ENCODE peak calls at places on chromosomes 7 and 10, in four cellular contexts. One of them, this sample, is unnamed.

GRCh38 chr7:49245062-49245461 is 320.7 kb downstream of the CDC14C start:
- DNase-seq in GM12864: no peak
- DNase-seq in fibroblast of lung: no peak
- DNase-seq in body of pancreas: no peak
- DNase-seq in this sample: no peak

GRCh38 chr7:55024776-55025175 is 6.0 kb downstream of the EGFR start:
- DNase-seq in GM12864: no peak
- DNase-seq in fibroblast of lung: peak; percentile 61
- DNase-seq in body of pancreas: no peak
- DNase-seq in this sample: peak; percentile 67

GRCh38 chr10:116730464-116731260 is 11.7 kb downstream of the HSPA12A start:
- DNase-seq in GM12864: no peak
- DNase-seq in fibroblast of lung: no peak
- DNase-seq in body of pancreas: no peak
- DNase-seq in this sample: no peak

GRCh38 chr10:74213571-74214162 is 62.6 kb downstream of the ADK start:
- DNase-seq in GM12864: no peak
- DNase-seq in fibroblast of lung: peak; percentile 74
- DNase-seq in body of pancreas: peak; percentile 22
- DNase-seq in this sample: no peak

GRCh38 chr7:100567751-100568175 is 5.9 kb downstream of the SAP25 start:
- DNase-seq in GM12864: no peak
- DNase-seq in fibroblast of lung: no peak
- DNase-seq in body of pancreas: no peak
- DNase-seq in this sample: no peak

GRCh38 chr10:26781797-26782196 is 79.0 kb downstream of the ABI1 start:
- DNase-seq in GM12864: no peak
- DNase-seq in fibroblast of lung: no peak
- DNase-seq in body of pancreas: no peak
- DNase-seq in this sample: no peak

GRCh38 chr7:4226166-4226857 is 455.8 kb upstream of the FOXK1 start:
- DNase-seq in GM12864: no peak
- DNase-seq in fibroblast of lung: peak; percentile 3
- DNase-seq in body of pancreas: no peak
- DNase-seq in this sample: no peak

GRCh38 chr7:85833071-85833470 is 646.2 kb upstream of the SEMA3D start:
- DNase-seq in GM12864: no peak
- DNase-seq in fibroblast of lung: peak; percentile 57
- DNase-seq in body of pancreas: no peak
- DNase-seq in this sample: no peak

GRCh38 chr7:17815318-17815717 is 125.0 kb downstream of the SNX13 start:
- DNase-seq in GM12864: no peak
- DNase-seq in fibroblast of lung: no peak
- DNase-seq in body of pancreas: no peak
- DNase-seq in this sample: no peak

GRCh38 chr7:24959735-24960485 is 20.1 kb downstream of the OSBPL3 start:
- DNase-seq in GM12864: no peak
- DNase-seq in fibroblast of lung: no peak
- DNase-seq in body of pancreas: no peak
- DNase-seq in this sample: no peak

GRCh38 chr7:24962418-24962962 is 17.5 kb downstream of the OSBPL3 start:
- DNase-seq in GM12864: no peak
- DNase-seq in fibroblast of lung: no peak
- DNase-seq in body of pancreas: no peak
- DNase-seq in this sample: no peak

GRCh38 chr7:24965831-24966708 is 13.9 kb downstream of the OSBPL3 start:
- DNase-seq in GM12864: peak; percentile 95
- DNase-seq in fibroblast of lung: no peak
- DNase-seq in body of pancreas: no peak
- DNase-seq in this sample: no peak

GRCh38 chr7:24964177-24964576 is 15.8 kb downstream of the OSBPL3 start:
- DNase-seq in GM12864: no peak
- DNase-seq in fibroblast of lung: no peak
- DNase-seq in body of pancreas: no peak
- DNase-seq in this sample: no peak

GRCh38 chr7:24963218-24963617 is 16.8 kb downstream of the OSBPL3 start:
- DNase-seq in GM12864: peak; percentile 55
- DNase-seq in fibroblast of lung: peak; percentile 67
- DNase-seq in body of pancreas: no peak
- DNase-seq in this sample: no peak
- TF ChIP-seq CTCF in GM12864: no peak
- TF ChIP-seq CTCF in fibroblast of lung: no peak
- TF ChIP-seq CTCF in body of pancreas: no peak
- TF ChIP-seq CTCF in this sample: no peak

GRCh38 chr10:114539623-114540022 is 118.5 kb downstream of the ABLIM1 start:
- DNase-seq in GM12864: no peak
- DNase-seq in fibroblast of lung: no peak
- DNase-seq in body of pancreas: no peak
- DNase-seq in this sample: no peak

GRCh38 chr10:114540191-114540590 is 117.9 kb downstream of the ABLIM1 start:
- DNase-seq in GM12864: no peak
- DNase-seq in fibroblast of lung: no peak
- DNase-seq in body of pancreas: no peak
- DNase-seq in this sample: no peak

GRCh38 chr10:114541081-114541833 is 116.8 kb downstream of the ABLIM1 start:
- DNase-seq in GM12864: no peak
- DNase-seq in fibroblast of lung: peak; percentile 100
- DNase-seq in body of pancreas: no peak
- DNase-seq in this sample: peak; percentile 8

GRCh38 chr10:114537791-114538543 is 120.1 kb downstream of the ABLIM1 start:
- DNase-seq in GM12864: no peak
- DNase-seq in fibroblast of lung: no peak
- DNase-seq in body of pancreas: no peak
- DNase-seq in this sample: no peak

DNA sequence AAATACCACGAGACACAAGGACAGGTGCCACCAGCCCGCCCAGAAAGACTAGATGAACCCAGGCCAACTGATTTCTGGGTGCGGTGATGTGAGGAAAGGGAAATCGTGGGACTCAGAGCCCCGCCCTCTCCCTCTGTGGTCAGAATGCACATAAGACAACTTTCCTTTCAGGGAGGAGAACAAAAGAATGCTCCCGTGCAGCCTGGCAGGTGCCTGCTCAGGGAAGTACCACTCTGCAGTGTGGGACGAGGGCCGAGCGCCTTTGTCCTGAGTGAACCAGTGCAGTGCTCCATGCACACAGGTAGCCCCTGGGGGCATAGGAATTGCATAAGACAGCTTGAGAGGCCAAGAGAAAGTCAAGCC is 119.5 kb downstream of the ABLIM1 start:
- DNase-seq in GM12864: no peak
- DNase-seq in fibroblast of lung: no peak
- DNase-seq in body of pancreas: no peak
- DNase-seq in this sample: no peak
- H3K4me3 ChIP-seq in GM12864: no peak overlapping the region
- H3K4me3 ChIP-seq in fibroblast of lung: no peak overlapping the region
- H3K4me3 ChIP-seq in body of pancreas: no peak overlapping the region
- H3K4me3 ChIP-seq in this sample: no peak overlapping the region

GRCh38 chr7:68573271-68574000 is 1024.8 kb upstream of the AUTS2 start:
- DNase-seq in GM12864: no peak
- DNase-seq in fibroblast of lung: no peak
- DNase-seq in body of pancreas: no peak
- DNase-seq in this sample: no peak
- TF ChIP-seq CTCF in GM12864: no peak
- TF ChIP-seq CTCF in fibroblast of lung: no peak
- TF ChIP-seq CTCF in body of pancreas: no peak
- TF ChIP-seq CTCF in this sample: no peak

GRCh38 chr7:159027803-159028455 is 116.7 kb downstream of the VIPR2 start:
- DNase-seq in GM12864: no peak
- DNase-seq in fibroblast of lung: no peak
- DNase-seq in body of pancreas: peak; percentile 47
- DNase-seq in this sample: no peak
- H3K4me3 ChIP-seq in GM12864: no peak overlapping the region
- H3K4me3 ChIP-seq in fibroblast of lung: no peak overlapping the region
- H3K4me3 ChIP-seq in body of pancreas: no peak overlapping the region
- H3K4me3 ChIP-seq in this sample: no peak overlapping the region

GRCh38 chr10:98555011-98555619 is 108.4 kb upstream of the HPS1 start:
- DNase-seq in GM12864: no peak
- DNase-seq in fibroblast of lung: no peak
- DNase-seq in body of pancreas: no peak
- DNase-seq in this sample: no peak
- TF ChIP-seq CTCF in GM12864: no peak
- TF ChIP-seq CTCF in fibroblast of lung: no peak
- TF ChIP-seq CTCF in body of pancreas: no peak
- TF ChIP-seq CTCF in this sample: no peak

GRCh38 chr10:88221616-88222015 is 358.2 kb downstream of the PTEN start:
- DNase-seq in GM12864: no peak
- DNase-seq in fibroblast of lung: no peak
- DNase-seq in body of pancreas: no peak
- DNase-seq in this sample: no peak

GRCh38 chr10:88216976-88217375 is 353.6 kb downstream of the PTEN start:
- DNase-seq in GM12864: no peak
- DNase-seq in fibroblast of lung: no peak
- DNase-seq in body of pancreas: no peak
- DNase-seq in this sample: no peak

GRCh38 chr10:88219753-88220152 is 356.3 kb downstream of the PTEN start:
- DNase-seq in GM12864: no peak
- DNase-seq in fibroblast of lung: no peak
- DNase-seq in body of pancreas: no peak
- DNase-seq in this sample: no peak

GRCh38 chr10:88222878-88223277 is 359.5 kb downstream of the PTEN start:
- DNase-seq in GM12864: no peak
- DNase-seq in fibroblast of lung: no peak
- DNase-seq in body of pancreas: no peak
- DNase-seq in this sample: no peak

DNA sequence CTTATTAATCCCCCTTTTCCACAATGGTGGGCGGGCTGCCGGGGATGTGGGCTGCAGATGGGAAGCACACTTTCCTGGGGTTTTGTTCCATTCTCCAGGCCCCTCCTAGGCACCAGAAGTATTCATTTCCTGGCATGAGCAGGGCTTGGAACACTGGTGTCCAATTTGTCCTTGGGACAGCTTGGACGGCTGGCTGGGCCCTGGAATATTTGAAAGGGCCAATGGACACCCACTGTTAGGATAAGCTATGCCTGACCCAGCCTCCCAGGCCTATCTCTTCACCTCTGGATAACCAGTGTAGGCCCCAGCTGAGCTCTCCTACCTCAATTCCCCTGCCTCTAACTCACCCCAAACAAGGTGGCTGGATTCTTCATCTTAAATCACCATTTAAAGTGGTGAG is 354.9 kb downstream of the PTEN start:
- DNase-seq in GM12864: no peak
- DNase-seq in fibroblast of lung: no peak
- DNase-seq in body of pancreas: no peak
- DNase-seq in this sample: no peak
- H3K4me3 ChIP-seq in GM12864: no peak overlapping the region
- H3K4me3 ChIP-seq in fibroblast of lung: no peak overlapping the region
- H3K4me3 ChIP-seq in body of pancreas: no peak overlapping the region
- H3K4me3 ChIP-seq in this sample: no peak overlapping the region

GRCh38 chr7:12851142-12851541 is 163.7 kb downstream of the ARL4A start:
- DNase-seq in GM12864: no peak
- DNase-seq in fibroblast of lung: no peak
- DNase-seq in body of pancreas: no peak
- DNase-seq in this sample: no peak

GRCh38 chr7:12851841-12852240 is 164.4 kb downstream of the ARL4A start:
- DNase-seq in GM12864: no peak
- DNase-seq in fibroblast of lung: peak; percentile 26
- DNase-seq in body of pancreas: no peak
- DNase-seq in this sample: no peak

GRCh38 chr7:12847001-12847400 is 159.6 kb downstream of the ARL4A start:
- DNase-seq in GM12864: no peak
- DNase-seq in fibroblast of lung: no peak
- DNase-seq in body of pancreas: no peak
- DNase-seq in this sample: no peak
- TF ChIP-seq CTCF in GM12864: no peak
- TF ChIP-seq CTCF in fibroblast of lung: no peak
- TF ChIP-seq CTCF in body of pancreas: no peak
- TF ChIP-seq CTCF in this sample: no peak

GRCh38 chr7:157077986-157078644 is 60.6 kb upstream of the UBE3C start:
- DNase-seq in GM12864: no peak
- DNase-seq in fibroblast of lung: no peak
- DNase-seq in body of pancreas: no peak
- DNase-seq in this sample: no peak

GRCh38 chr7:157073949-157074624 is 63.6 kb upstream of the MNX1 start:
- DNase-seq in GM12864: no peak
- DNase-seq in fibroblast of lung: no peak
- DNase-seq in body of pancreas: no peak
- DNase-seq in this sample: no peak

GRCh38 chr7:157079116-157079515 is 59.6 kb upstream of the UBE3C start:
- DNase-seq in GM12864: no peak
- DNase-seq in fibroblast of lung: no peak
- DNase-seq in body of pancreas: no peak
- DNase-seq in this sample: no peak

GRCh38 chr7:157077021-157077420 is 61.7 kb upstream of the UBE3C start:
- DNase-seq in GM12864: no peak
- DNase-seq in fibroblast of lung: no peak
- DNase-seq in body of pancreas: no peak
- DNase-seq in this sample: no peak

DNA sequence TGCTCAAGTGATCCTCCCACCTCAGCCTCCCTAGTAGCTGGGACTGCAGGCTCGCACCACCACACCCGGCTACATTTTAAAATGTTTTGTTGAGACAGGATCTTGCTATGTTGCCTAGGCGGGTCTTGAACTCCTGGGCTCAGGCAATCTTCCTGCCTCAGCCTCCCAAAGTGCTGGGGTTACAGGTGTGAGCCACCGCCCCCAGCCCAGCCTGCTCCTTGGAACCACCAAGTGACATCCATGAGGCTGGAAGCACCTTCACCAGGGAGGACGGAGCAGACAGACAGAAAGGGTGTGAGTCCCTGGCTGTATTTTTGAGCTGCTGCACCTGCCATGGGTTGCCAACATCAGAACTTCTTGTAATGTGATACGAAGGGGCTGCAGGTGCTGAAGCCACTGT is 62.3 kb upstream of the UBE3C start:
- DNase-seq in GM12864: no peak
- DNase-seq in fibroblast of lung: no peak
- DNase-seq in body of pancreas: no peak
- DNase-seq in this sample: no peak
- H3K4me3 ChIP-seq in GM12864: no peak overlapping the region
- H3K4me3 ChIP-seq in fibroblast of lung: no peak overlapping the region
- H3K4me3 ChIP-seq in body of pancreas: no peak overlapping the region
- H3K4me3 ChIP-seq in this sample: no peak overlapping the region

GRCh38 chr10:93461807-93462178 is 20.3 kb downstream of the MYOF start:
- DNase-seq in GM12864: no peak
- DNase-seq in fibroblast of lung: no peak
- DNase-seq in body of pancreas: no peak
- DNase-seq in this sample: no peak
- TF ChIP-seq CTCF in GM12864: no peak
- TF ChIP-seq CTCF in fibroblast of lung: no peak
- TF ChIP-seq CTCF in body of pancreas: no peak
- TF ChIP-seq CTCF in this sample: no peak

GRCh38 chr10:16519908-16520861 is 1.5 kb downstream of the C1QL3 start:
- DNase-seq in GM12864: no peak
- DNase-seq in fibroblast of lung: no peak
- DNase-seq in body of pancreas: no peak
- DNase-seq in this sample: no peak
- H3K4me3 ChIP-seq in GM12864: peak overlapping the region; percentile 47
- H3K4me3 ChIP-seq in fibroblast of lung: no peak overlapping the region
- H3K4me3 ChIP-seq in body of pancreas: no peak overlapping the region
- H3K4me3 ChIP-seq in this sample: no peak overlapping the region

This sample was measured in AG09309.